ENCODE peak calls at places on chromosome 7, in four cellular contexts. One of them, this sample, is unnamed.

GRCh38 chr7:4929005-4929404 is 30.0 kb downstream of the MMD2 start:
- DNase-seq in GM12878: no peak
- DNase-seq in K562: no peak
- DNase-seq in WTC11: no peak
- DNase-seq in this sample: no peak

GRCh38 chr7:74074731-74075130 is 8.9 kb upstream of the LIMK1 start:
- DNase-seq in GM12878: no peak
- DNase-seq in K562: no peak
- DNase-seq in WTC11: no peak
- DNase-seq in this sample: no peak

GRCh38 chr7:143487566-143487965 is 9.9 kb downstream of the TAS2R41 start:
- DNase-seq in GM12878: no peak
- DNase-seq in K562: no peak
- DNase-seq in WTC11: no peak
- DNase-seq in this sample: peak; percentile 8

GRCh38 chr7:75866497-75867389 is 12.1 kb upstream of the RHBDD2 start:
- DNase-seq in GM12878: no peak
- DNase-seq in K562: peak; percentile 76
- DNase-seq in WTC11: peak; percentile 73
- DNase-seq in this sample: peak; percentile 70

GRCh38 chr7:152090739-152091138 is 65.3 kb downstream of the GALNT11 start:
- DNase-seq in GM12878: no peak
- DNase-seq in K562: no peak
- DNase-seq in WTC11: no peak
- DNase-seq in this sample: no peak

GRCh38 chr7:1105189-1105588 is 17.3 kb downstream of the GPER1 start:
- DNase-seq in GM12878: peak; percentile 49
- DNase-seq in K562: no peak
- DNase-seq in WTC11: no peak
- DNase-seq in this sample: no peak

GRCh38 chr7:87818336-87818735 is 57.8 kb downstream of the SLC25A40 start:
- DNase-seq in GM12878: no peak
- DNase-seq in K562: no peak
- DNase-seq in WTC11: no peak
- DNase-seq in this sample: no peak

GRCh38 chr7:23802720-23803397 is 92.8 kb downstream of the STK31 start:
- DNase-seq in GM12878: no peak
- DNase-seq in K562: no peak
- DNase-seq in WTC11: no peak
- DNase-seq in this sample: no peak

GRCh38 chr7:103752995-103753394 is 236.5 kb downstream of the RELN start:
- DNase-seq in GM12878: no peak
- DNase-seq in K562: no peak
- DNase-seq in WTC11: no peak
- DNase-seq in this sample: no peak

GRCh38 chr7:26673858-26674257 is 190.5 kb downstream of the SKAP2 start:
- DNase-seq in GM12878: no peak
- DNase-seq in K562: no peak
- DNase-seq in WTC11: no peak
- DNase-seq in this sample: no peak

GRCh38 chr7:26670841-26671240 is 193.5 kb downstream of the SKAP2 start:
- DNase-seq in GM12878: no peak
- DNase-seq in K562: no peak
- DNase-seq in WTC11: no peak
- DNase-seq in this sample: no peak

GRCh38 chr7:26680616-26681015 is 183.8 kb downstream of the SKAP2 start:
- DNase-seq in GM12878: no peak
- DNase-seq in K562: no peak
- DNase-seq in WTC11: no peak
- DNase-seq in this sample: no peak

DNA sequence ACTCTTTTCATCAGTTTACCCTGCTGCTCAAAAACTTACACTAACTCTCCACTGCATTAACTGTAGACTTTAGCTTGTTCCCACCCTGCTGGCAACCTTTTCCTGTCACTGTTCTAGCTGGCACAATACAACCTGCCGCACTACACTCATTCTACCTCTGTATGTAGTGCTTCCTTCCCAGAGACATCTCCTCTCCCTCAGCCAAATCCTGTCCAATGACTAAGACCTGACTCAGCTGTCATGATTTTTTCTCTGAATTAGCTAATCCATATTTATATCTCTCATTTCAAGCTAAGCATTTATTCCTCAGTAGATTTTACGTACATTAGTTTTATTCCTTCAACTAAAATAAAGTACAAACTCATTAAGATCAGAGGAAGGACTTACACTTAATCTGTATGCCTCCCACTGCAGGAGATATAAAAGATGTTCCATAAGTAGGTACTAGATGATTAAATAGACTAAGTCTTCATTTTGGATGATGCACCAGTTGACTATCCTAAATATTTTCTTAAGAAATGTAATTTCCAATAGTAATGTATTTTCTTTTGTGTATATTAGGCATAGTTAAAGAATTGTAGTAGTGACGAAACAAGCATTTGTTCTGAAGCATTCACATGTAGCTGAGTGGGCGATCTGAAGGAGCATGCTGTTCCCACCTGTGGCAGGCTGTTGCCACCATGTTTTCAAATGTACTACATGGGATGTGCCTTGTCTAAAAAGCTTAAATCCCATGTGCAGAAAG is 189.1 kb downstream of the SKAP2 start:
- DNase-seq in GM12878: no peak
- DNase-seq in K562: no peak
- DNase-seq in WTC11: no peak
- DNase-seq in this sample: no peak
- TF ChIP-seq NR2C2 in GM12878: no peak
- TF ChIP-seq NR2C2 in K562: no peak
- TF ChIP-seq NR2C2 in WTC11: no peak
- TF ChIP-seq NR2C2 in this sample: no peak

GRCh38 chr7:31633454-31633853 is 53.6 kb upstream of the PPP1R17 start:
- DNase-seq in GM12878: no peak
- DNase-seq in K562: no peak
- DNase-seq in WTC11: no peak
- DNase-seq in this sample: no peak

GRCh38 chr7:31633894-31634494 is 53.0 kb upstream of the PPP1R17 start:
- DNase-seq in GM12878: no peak
- DNase-seq in K562: peak; percentile 26
- DNase-seq in WTC11: peak; percentile 67
- DNase-seq in this sample: peak; percentile 56
- TF ChIP-seq NR2C2 in GM12878: no peak
- TF ChIP-seq NR2C2 in K562: no peak
- TF ChIP-seq NR2C2 in WTC11: no peak
- TF ChIP-seq NR2C2 in this sample: no peak

GRCh38 chr7:30349816-30350215 is 65.4 kb downstream of the ZNRF2 start:
- DNase-seq in GM12878: no peak
- DNase-seq in K562: no peak
- DNase-seq in WTC11: no peak
- DNase-seq in this sample: no peak

GRCh38 chr7:30347226-30348082 is 63.1 kb downstream of the ZNRF2 start:
- DNase-seq in GM12878: no peak
- DNase-seq in K562: no peak
- DNase-seq in WTC11: no peak
- DNase-seq in this sample: no peak

GRCh38 chr7:30349170-30349569 is 64.8 kb downstream of the ZNRF2 start:
- DNase-seq in GM12878: no peak
- DNase-seq in K562: no peak
- DNase-seq in WTC11: no peak
- DNase-seq in this sample: no peak

GRCh38 chr7:30351274-30351673 is 66.9 kb downstream of the ZNRF2 start:
- DNase-seq in GM12878: no peak
- DNase-seq in K562: no peak
- DNase-seq in WTC11: no peak
- DNase-seq in this sample: no peak

GRCh38 chr7:30348083-30348560 is 63.7 kb downstream of the ZNRF2 start:
- DNase-seq in GM12878: peak; percentile 85
- DNase-seq in K562: peak; percentile 10
- DNase-seq in WTC11: no peak
- DNase-seq in this sample: peak; percentile 30
- TF ChIP-seq NR2C2 in GM12878: no peak
- TF ChIP-seq NR2C2 in K562: peak; percentile 30
- TF ChIP-seq NR2C2 in WTC11: no peak
- TF ChIP-seq NR2C2 in this sample: no peak

DNA sequence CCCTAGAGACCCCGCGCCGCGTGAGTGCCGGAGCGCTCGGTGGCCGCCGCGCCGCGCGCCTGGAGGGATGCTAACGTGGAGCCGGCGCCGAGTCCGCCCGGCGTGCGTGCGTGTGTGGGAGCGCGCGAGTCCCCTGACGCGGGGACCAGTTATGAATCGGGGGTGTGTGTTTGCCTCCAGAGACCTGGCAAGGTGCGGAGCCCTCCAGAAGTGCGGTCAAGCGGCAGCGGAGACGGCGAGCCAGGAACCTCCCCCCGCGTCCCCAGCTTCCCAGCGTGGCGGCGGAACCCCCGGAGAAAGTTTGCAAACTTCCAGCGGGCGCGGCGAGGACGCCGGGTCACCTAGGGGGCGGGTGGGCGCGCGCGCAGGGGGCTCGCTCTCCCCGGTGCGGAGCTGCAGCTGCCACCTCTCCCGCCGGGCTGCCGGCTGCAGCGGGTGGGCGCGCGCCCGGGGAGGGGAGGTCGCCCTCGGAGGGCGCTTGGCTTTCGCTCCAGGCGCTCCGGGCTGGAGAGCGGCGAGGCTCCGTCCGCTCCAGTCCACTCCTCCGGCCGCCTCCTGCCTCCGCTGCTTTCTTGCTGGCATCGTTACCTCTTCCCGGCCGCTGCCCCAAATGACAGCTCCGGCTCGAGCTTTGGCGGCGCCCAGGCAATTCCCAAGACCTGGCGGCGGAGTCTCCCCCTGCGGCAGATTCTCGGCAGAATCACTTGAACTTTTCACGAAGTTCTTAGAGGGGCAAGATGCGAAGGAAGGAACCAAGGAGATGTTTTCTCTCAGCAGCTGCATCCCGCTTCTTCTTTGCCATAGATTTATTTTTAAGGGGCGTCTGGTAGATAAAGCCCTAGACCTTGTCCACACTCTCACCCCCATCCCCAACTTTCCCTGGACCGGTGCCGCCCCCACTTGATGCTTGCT is 2.3 kb upstream of the CREB5 start:
- DNase-seq in GM12878: no peak
- DNase-seq in K562: no peak
- DNase-seq in WTC11: peak; percentile 64
- DNase-seq in this sample: no peak
- TF ChIP-seq NR2C2 in GM12878: no peak
- TF ChIP-seq NR2C2 in K562: no peak
- TF ChIP-seq NR2C2 in WTC11: no peak
- TF ChIP-seq NR2C2 in this sample: no peak

DNA sequence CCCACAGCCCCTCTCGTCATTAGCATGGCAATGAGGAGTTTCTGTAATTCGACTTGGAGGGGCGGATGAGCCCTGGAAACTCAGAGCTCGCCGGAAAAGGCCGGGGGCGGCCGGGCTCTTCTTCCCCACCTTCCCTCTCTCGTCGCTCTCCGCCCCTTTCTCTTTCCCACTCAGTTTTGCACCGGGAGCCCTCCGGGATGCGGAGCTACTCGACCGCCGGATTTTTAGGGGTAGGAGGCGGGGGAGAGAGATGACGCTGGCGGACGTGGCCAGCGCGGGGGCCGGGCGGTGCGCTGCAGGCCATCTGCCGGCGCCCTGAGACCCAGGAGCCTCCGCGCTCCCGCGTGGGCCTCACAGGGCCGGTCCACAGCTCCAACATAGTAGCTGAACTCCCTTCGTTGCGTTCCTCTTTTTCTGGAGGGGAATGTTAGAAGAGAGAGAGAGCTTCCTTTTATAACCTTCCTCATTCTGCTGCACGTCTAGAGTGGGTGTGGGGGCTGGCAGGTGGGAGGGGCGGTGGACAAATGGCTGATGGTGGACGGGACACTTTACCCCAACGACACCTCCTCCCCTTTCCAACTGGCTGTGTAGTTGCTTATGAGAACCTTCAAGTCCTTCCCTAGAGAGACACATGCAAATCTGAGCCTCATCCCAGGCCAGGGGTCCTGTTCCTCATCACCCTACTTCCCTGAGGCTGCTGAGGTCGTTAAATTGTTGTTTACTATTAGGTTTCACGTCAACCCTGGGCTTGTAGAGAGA is 1.1 kb upstream of the HOXA1 start:
- DNase-seq in GM12878: no peak
- DNase-seq in K562: no peak
- DNase-seq in WTC11: no peak
- DNase-seq in this sample: no peak
- TF ChIP-seq NR2C2 in GM12878: no peak
- TF ChIP-seq NR2C2 in K562: no peak
- TF ChIP-seq NR2C2 in WTC11: no peak
- TF ChIP-seq NR2C2 in this sample: no peak

GRCh38 chr7:124618871-124619270 is 146.7 kb downstream of the GPR37 start:
- DNase-seq in GM12878: no peak
- DNase-seq in K562: no peak
- DNase-seq in WTC11: no peak
- DNase-seq in this sample: no peak
- TF ChIP-seq NR2C2 in GM12878: no peak
- TF ChIP-seq NR2C2 in K562: no peak
- TF ChIP-seq NR2C2 in WTC11: no peak
- TF ChIP-seq NR2C2 in this sample: no peak

GRCh38 chr7:16189026-16189715 is 232.2 kb downstream of the CRPPA start:
- DNase-seq in GM12878: no peak
- DNase-seq in K562: no peak
- DNase-seq in WTC11: no peak
- DNase-seq in this sample: no peak
- TF ChIP-seq NR2C2 in GM12878: no peak
- TF ChIP-seq NR2C2 in K562: no peak
- TF ChIP-seq NR2C2 in WTC11: no peak
- TF ChIP-seq NR2C2 in this sample: no peak

DNA sequence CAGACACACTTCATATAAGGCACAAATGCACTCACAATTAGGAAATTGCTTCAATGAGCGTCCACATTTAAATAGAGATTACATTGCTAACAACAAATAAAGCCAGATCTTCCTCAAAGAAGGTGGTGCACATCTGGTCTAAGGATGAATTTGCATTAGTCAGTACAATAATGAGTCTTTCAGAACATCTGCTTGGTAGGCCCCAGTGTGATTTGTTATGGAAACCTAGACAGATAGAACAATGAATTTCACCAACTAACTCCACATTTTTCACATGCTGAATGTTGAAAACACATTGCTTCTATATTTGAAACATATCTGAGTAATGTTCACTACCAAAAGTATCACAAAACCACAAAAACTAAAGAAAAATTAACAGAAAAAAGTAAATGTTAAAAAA is 266.8 kb upstream of the INHBA start:
- DNase-seq in GM12878: no peak
- DNase-seq in K562: no peak
- DNase-seq in WTC11: no peak
- DNase-seq in this sample: no peak
- TF ChIP-seq NR2C2 in GM12878: no peak
- TF ChIP-seq NR2C2 in K562: no peak
- TF ChIP-seq NR2C2 in WTC11: no peak
- TF ChIP-seq NR2C2 in this sample: no peak

GRCh38 chr7:90607196-90607595 is 11.1 kb downstream of the CDK14 start:
- DNase-seq in GM12878: no peak
- DNase-seq in K562: no peak
- DNase-seq in WTC11: no peak
- DNase-seq in this sample: no peak

GRCh38 chr7:90603346-90603745 is 7.2 kb downstream of the CDK14 start:
- DNase-seq in GM12878: no peak
- DNase-seq in K562: no peak
- DNase-seq in WTC11: no peak
- DNase-seq in this sample: no peak

GRCh38 chr7:90599892-90600555 is 3.9 kb downstream of the CDK14 start:
- DNase-seq in GM12878: no peak
- DNase-seq in K562: no peak
- DNase-seq in WTC11: no peak
- DNase-seq in this sample: no peak

GRCh38 chr7:90604383-90604782 is 8.3 kb downstream of the CDK14 start:
- DNase-seq in GM12878: no peak
- DNase-seq in K562: no peak
- DNase-seq in WTC11: no peak
- DNase-seq in this sample: no peak

GRCh38 chr7:90605055-90605454 is 8.9 kb downstream of the CDK14 start:
- DNase-seq in GM12878: no peak
- DNase-seq in K562: no peak
- DNase-seq in WTC11: no peak
- DNase-seq in this sample: no peak
- TF ChIP-seq NR2C2 in GM12878: no peak
- TF ChIP-seq NR2C2 in K562: no peak
- TF ChIP-seq NR2C2 in WTC11: no peak
- TF ChIP-seq NR2C2 in this sample: no peak